ENCODE peak calls at places on chromosome 15, in four cellular contexts. One of them, this sample, is unnamed.

GRCh38 chr15:89278307-89278706 is 34.5 kb downstream of the FANCI start:
- DNase-seq in GM12878: no peak
- DNase-seq in K562: no peak
- DNase-seq in HepG2: no peak
- DNase-seq in this sample: no peak

GRCh38 chr15:69462030-69462492 is 9.4 kb downstream of the RPLP1 start:
- DNase-seq in K562: no peak
- DNase-seq in GM12878: no peak
- DNase-seq in HepG2: no peak
- DNase-seq in this sample: no peak

GRCh38 chr15:66673410-66674322 is 28.4 kb upstream of the SMAD6 start:
- DNase-seq in GM12878: no peak
- DNase-seq in K562: peak; percentile 91
- DNase-seq in HepG2: no peak
- DNase-seq in this sample: peak; percentile 79

GRCh38 chr15:51089699-51090098 is 5.0 kb downstream of the TNFAIP8L3 start:
- DNase-seq in HepG2: no peak
- DNase-seq in K562: no peak
- DNase-seq in GM12878: no peak
- DNase-seq in this sample: no peak

GRCh38 chr15:66178531-66178910 is 75.0 kb downstream of the MEGF11 start:
- DNase-seq in K562: no peak
- DNase-seq in GM12878: no peak
- DNase-seq in HepG2: no peak
- DNase-seq in this sample: no peak

GRCh38 chr15:32687556-32687955 is 30.2 kb upstream of the GREM1 start:
- DNase-seq in GM12878: no peak
- DNase-seq in K562: no peak
- DNase-seq in HepG2: no peak
- DNase-seq in this sample: no peak

GRCh38 chr15:65783872-65784271 is 8.2 kb downstream of the DENND4A start:
- DNase-seq in HepG2: no peak
- DNase-seq in K562: no peak
- DNase-seq in GM12878: no peak
- DNase-seq in this sample: no peak

GRCh38 chr15:78347586-78348543 is 7.7 kb downstream of the CRABP1 start:
- DNase-seq in K562: no peak
- DNase-seq in GM12878: no peak
- DNase-seq in HepG2: no peak
- DNase-seq in this sample: no peak

GRCh38 chr15:40303576-40303975 is 4.2 kb downstream of the PLCB2 start:
- DNase-seq in HepG2: no peak
- DNase-seq in K562: no peak
- DNase-seq in GM12878: no peak
- DNase-seq in this sample: no peak

GRCh38 chr15:96332854-96333193 is 2.3 kb downstream of the NR2F2 start:
- DNase-seq in GM12878: no peak
- DNase-seq in K562: no peak
- DNase-seq in HepG2: no peak
- DNase-seq in this sample: no peak

GRCh38 chr15:41018534-41018933 is 65.3 kb downstream of the CHAC1 start:
- DNase-seq in K562: no peak
- DNase-seq in HepG2: no peak
- DNase-seq in GM12878: no peak
- DNase-seq in this sample: no peak

GRCh38 chr15:80904941-80905532 is 84.6 kb downstream of the MESD start:
- DNase-seq in K562: no peak
- DNase-seq in GM12878: no peak
- DNase-seq in HepG2: no peak
- DNase-seq in this sample: no peak

GRCh38 chr15:74134387-74135027 is 4.1 kb downstream of the ISLR2 start:
- DNase-seq in K562: no peak
- DNase-seq in GM12878: no peak
- DNase-seq in HepG2: no peak
- DNase-seq in this sample: no peak

GRCh38 chr15:82999905-83000671 is 11.4 kb downstream of the C15orf40 start:
- DNase-seq in HepG2: peak; percentile 28
- DNase-seq in GM12878: peak; percentile 43
- DNase-seq in K562: peak; percentile 37
- DNase-seq in this sample: peak; percentile 59

GRCh38 chr15:27587810-27588209 is 511.3 kb downstream of the OCA2 start:
- DNase-seq in HepG2: no peak
- DNase-seq in GM12878: no peak
- DNase-seq in K562: peak; percentile 21
- DNase-seq in this sample: peak; percentile 5

GRCh38 chr15:61890106-61890505 is 170.1 kb downstream of the VPS13C start:
- DNase-seq in HepG2: no peak
- DNase-seq in GM12878: no peak
- DNase-seq in K562: no peak
- DNase-seq in this sample: no peak

GRCh38 chr15:70424937-70425411 is 327.3 kb upstream of the TLE3 start:
- DNase-seq in HepG2: no peak
- DNase-seq in GM12878: no peak
- DNase-seq in K562: no peak
- DNase-seq in this sample: no peak

GRCh38 chr15:56608140-56608778 is 125.0 kb downstream of the ZNF280D start:
- DNase-seq in K562: no peak
- DNase-seq in HepG2: no peak
- DNase-seq in GM12878: peak; percentile 66
- DNase-seq in this sample: no peak

GRCh38 chr15:51024735-51025453 is 69.8 kb downstream of the TNFAIP8L3 start:
- DNase-seq in K562: no peak
- DNase-seq in GM12878: no peak
- DNase-seq in HepG2: no peak
- DNase-seq in this sample: no peak

GRCh38 chr15:59074607-59075006 is 30.3 kb upstream of the CCNB2 start:
- DNase-seq in K562: no peak
- DNase-seq in HepG2: no peak
- DNase-seq in GM12878: peak; percentile 5
- DNase-seq in this sample: no peak

GRCh38 chr15:38598749-38599148 is 34.1 kb upstream of the RASGRP1 start:
- DNase-seq in GM12878: no peak
- DNase-seq in K562: no peak
- DNase-seq in HepG2: no peak
- DNase-seq in this sample: no peak

GRCh38 chr15:71114887-71115566 is at the start of gene THSD4:
- DNase-seq in GM12878: no peak
- DNase-seq in K562: peak; percentile 93
- DNase-seq in HepG2: peak; percentile 25
- DNase-seq in this sample: peak; percentile 90

GRCh38 chr15:83077487-83078230 is 10.6 kb upstream of the BTBD1 start:
- DNase-seq in GM12878: no peak
- DNase-seq in HepG2: no peak
- DNase-seq in K562: no peak
- DNase-seq in this sample: no peak

GRCh38 chr15:38652183-38652794 is 87.7 kb upstream of the RASGRP1 start:
- DNase-seq in GM12878: no peak
- DNase-seq in HepG2: no peak
- DNase-seq in K562: no peak
- DNase-seq in this sample: no peak

GRCh38 chr15:41559489-41560177 is 621 bp downstream of the TYRO3 start:
- DNase-seq in GM12878: no peak
- DNase-seq in K562: peak; percentile 69
- DNase-seq in HepG2: no peak
- DNase-seq in this sample: no peak

GRCh38 chr15:30985081-30985531 is 6.3 kb downstream of the MTMR10 start:
- DNase-seq in K562: no peak
- DNase-seq in GM12878: no peak
- DNase-seq in HepG2: no peak
- DNase-seq in this sample: no peak

GRCh38 chr15:60528530-60528929 is 49.6 kb upstream of the ICE2 start:
- DNase-seq in GM12878: no peak
- DNase-seq in K562: no peak
- DNase-seq in HepG2: no peak
- DNase-seq in this sample: no peak

GRCh38 chr15:60155661-60156060 is 151.6 kb downstream of the FOXB1 start:
- DNase-seq in GM12878: no peak
- DNase-seq in K562: no peak
- DNase-seq in HepG2: no peak
- DNase-seq in this sample: no peak

GRCh38 chr15:53611145-53611920 is 148.1 kb downstream of the WDR72 start:
- DNase-seq in HepG2: peak; percentile 21
- DNase-seq in K562: no peak
- DNase-seq in GM12878: no peak
- DNase-seq in this sample: no peak

GRCh38 chr15:96324192-96324895 is 6.2 kb upstream of the NR2F2 start:
- DNase-seq in GM12878: no peak
- DNase-seq in K562: no peak
- DNase-seq in HepG2: no peak
- DNase-seq in this sample: no peak

GRCh38 chr15:78133801-78134200 is 2.6 kb upstream of the CIB2 start:
- DNase-seq in HepG2: no peak
- DNase-seq in K562: no peak
- DNase-seq in GM12878: no peak
- DNase-seq in this sample: no peak

GRCh38 chr15:48507416-48508065 is 138.0 kb downstream of the FBN1 start:
- DNase-seq in GM12878: peak; percentile 8
- DNase-seq in HepG2: peak; percentile 43
- DNase-seq in K562: peak; percentile 28
- DNase-seq in this sample: peak; percentile 38

DNA sequence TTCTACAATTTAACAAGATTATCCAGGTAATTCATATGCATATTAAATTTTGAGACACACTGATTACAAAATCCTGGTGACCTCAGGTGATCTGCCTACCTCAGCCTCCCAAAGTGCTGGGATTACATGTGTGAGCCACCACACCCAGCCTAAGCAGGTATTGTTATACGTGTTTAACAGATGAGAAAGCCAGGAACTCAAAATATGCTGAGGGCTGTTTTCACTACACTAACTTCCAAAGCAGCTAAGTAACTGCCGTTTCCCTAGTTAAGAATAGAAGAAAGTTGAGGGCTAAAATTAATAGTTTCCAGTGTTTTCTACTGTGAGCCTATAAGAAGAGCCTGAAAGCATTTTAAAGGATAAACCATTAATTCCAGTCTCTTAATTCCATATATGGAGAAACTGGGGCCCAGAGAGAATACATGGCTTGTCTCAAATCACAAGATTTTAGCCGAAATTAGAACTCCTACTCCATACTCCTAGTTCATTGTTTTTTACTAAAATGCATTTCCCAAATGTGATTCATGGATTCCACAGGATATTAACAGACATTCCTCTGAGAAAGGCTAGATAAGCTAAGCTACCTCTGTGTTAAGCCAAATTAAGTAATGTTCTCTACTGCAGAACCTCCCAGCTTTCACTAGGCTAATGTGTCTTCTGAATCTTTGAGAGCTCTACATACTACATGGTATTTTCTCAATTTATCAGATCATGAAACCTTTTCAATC is 17.0 kb upstream of the AVEN start:
- DNase-seq in GM12878: no peak
- DNase-seq in K562: no peak
- DNase-seq in HepG2: no peak
- DNase-seq in this sample: no peak
- TF ChIP-seq BHLHE40 in GM12878: no peak
- TF ChIP-seq BHLHE40 in K562: no peak
- TF ChIP-seq BHLHE40 in HepG2: no peak
- TF ChIP-seq BHLHE40 in this sample: no peak

GRCh38 chr15:86197770-86198169 is 118.1 kb downstream of the AGBL1 start:
- DNase-seq in GM12878: no peak
- DNase-seq in K562: no peak
- DNase-seq in HepG2: no peak
- DNase-seq in this sample: no peak
- TF ChIP-seq TARDBP in GM12878: no peak
- TF ChIP-seq TARDBP in K562: no peak
- TF ChIP-seq TARDBP in HepG2: no peak
- TF ChIP-seq TARDBP in this sample: no peak

GRCh38 chr15:75961332-75961731 is 50.9 kb downstream of the NRG4 start:
- DNase-seq in HepG2: no peak
- DNase-seq in K562: no peak
- DNase-seq in GM12878: no peak
- DNase-seq in this sample: no peak

DNA sequence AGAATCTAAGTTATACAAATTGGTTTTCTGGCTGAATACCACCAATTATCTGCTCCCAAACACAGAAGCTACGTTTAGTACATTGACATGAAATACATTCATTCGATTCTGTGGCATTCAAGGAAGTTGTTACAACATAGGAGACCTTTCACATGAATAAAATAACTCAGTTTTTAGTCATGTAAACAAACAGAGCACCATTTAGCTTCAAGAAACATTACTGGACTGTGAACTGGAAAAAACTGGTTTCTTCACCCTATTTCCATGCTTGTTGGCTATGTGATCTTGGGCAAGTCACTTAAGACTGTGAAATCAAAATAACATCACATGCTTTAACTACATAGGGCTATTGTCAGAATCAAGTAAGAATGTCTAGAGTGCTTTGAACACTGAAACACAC is 46.2 kb downstream of the NRG4 start:
- DNase-seq in K562: no peak
- DNase-seq in GM12878: no peak
- DNase-seq in HepG2: no peak
- DNase-seq in this sample: no peak
- TF ChIP-seq BHLHE40 in K562: no peak
- TF ChIP-seq BHLHE40 in GM12878: no peak
- TF ChIP-seq BHLHE40 in HepG2: no peak
- TF ChIP-seq BHLHE40 in this sample: no peak

GRCh38 chr15:99984491-99985243 is 251.4 kb upstream of the LYSMD4 start:
- DNase-seq in K562: no peak
- DNase-seq in HepG2: no peak
- DNase-seq in GM12878: no peak
- DNase-seq in this sample: no peak
- TF ChIP-seq TARDBP in K562: no peak
- TF ChIP-seq TARDBP in HepG2: no peak
- TF ChIP-seq TARDBP in GM12878: no peak
- TF ChIP-seq TARDBP in this sample: no peak

GRCh38 chr15:92580021-92580420 is 75.6 kb downstream of the FAM174B start:
- DNase-seq in GM12878: no peak
- DNase-seq in HepG2: no peak
- DNase-seq in K562: no peak
- DNase-seq in this sample: no peak
- TF ChIP-seq BHLHE40 in GM12878: no peak
- TF ChIP-seq BHLHE40 in HepG2: no peak
- TF ChIP-seq BHLHE40 in K562: no peak
- TF ChIP-seq BHLHE40 in this sample: no peak

GRCh38 chr15:64144565-64145281 is 6.8 kb upstream of the SNX22 start:
- DNase-seq in K562: no peak
- DNase-seq in HepG2: no peak
- DNase-seq in GM12878: peak; percentile 79
- DNase-seq in this sample: no peak
- TF ChIP-seq TARDBP in K562: no peak
- TF ChIP-seq TARDBP in HepG2: no peak
- TF ChIP-seq TARDBP in GM12878: no peak
- TF ChIP-seq TARDBP in this sample: no peak